ENCODE peak calls at places on chromosomes 4 and X, in ten cellular contexts. Q is GM23248, Y is tibial artery, K is NT2/D1, T is suprapubic skin, O is GM06990, D is spleen, W is fibroblast of lung, J is psoas muscle, F is ovary. G is an unnamed sample.

GRCh38 chrX:17030092-17030491 is 83.6 kb downstream of the REPS2 start:
- DNase-seq in Q (no peak), Y (no peak), K (no peak), T (no peak), O (no peak), D (no peak), W (no peak), J (no peak), F (no peak), G (no peak)

GRCh38 chr4:13522282-13523104 is 21.8 kb downstream of the NKX3-2 start:
- DNase-seq in Q (no peak), Y (no peak), K (no peak), T (no peak), O (no peak), D (peak), W (no peak), J (no peak), F (no peak), G (no peak)

GRCh38 chrX:19543951-19544359 is 28.6 kb upstream of the MAP3K15 start:
- DNase-seq in Q (no peak), Y (no peak), K (no peak), T (no peak), O (no peak), D (no peak), W (no peak), J (no peak), F (no peak), G (no peak)

GRCh38 chr4:53767503-53767902 is 176.2 kb upstream of the LNX1 start:
- DNase-seq in Q (peak), Y (no peak), K (no peak), T (no peak), O (no peak), D (no peak), W (peak), J (no peak), F (no peak), G (no peak)

GRCh38 chr4:48341776-48342558 is 638 bp downstream of the SLAIN2 start:
- DNase-seq in Q (peak), Y (peak), K (no peak), T (peak), O (peak), D (peak), W (peak), J (peak), F (peak), G (peak)

GRCh38 chrX:133987188-133987587 is 1.8 kb upstream of the GPC3 start:
- DNase-seq in Q (no peak), Y (no peak), K (no peak), T (no peak), O (no peak), D (no peak), W (no peak), J (no peak), F (no peak), G (no peak)

GRCh38 chrX:152926279-152926678 is 28.4 kb downstream of the ZNF185 start:
- DNase-seq in Q (peak), Y (no peak), K (peak), T (no peak), O (no peak), D (no peak), W (peak), J (no peak), F (no peak), G (no peak)

GRCh38 chrX:107935664-107936433 is 46.3 kb downstream of the TEX13B start:
- DNase-seq in Q (peak), Y (no peak), K (no peak), T (no peak), O (no peak), D (no peak), W (peak), J (no peak), F (no peak), G (no peak)

GRCh38 chrX:132146456-132146855 is 18.6 kb upstream of the FRMD7 start:
- DNase-seq in Q (no peak), Y (no peak), K (no peak), T (no peak), O (no peak), D (no peak), W (no peak), J (no peak), F (no peak), G (no peak)

GRCh38 chr4:82746705-82747567 is 51.7 kb downstream of the SCD5 start:
- DNase-seq in Q (no peak), Y (no peak), K (no peak), T (no peak), O (no peak), D (peak), W (no peak), J (no peak), F (no peak), G (no peak)

GRCh38 chr4:15381806-15382338 is 46.0 kb upstream of the C1QTNF7 start:
- DNase-seq in Q (no peak), Y (no peak), K (no peak), T (no peak), O (no peak), D (no peak), W (no peak), J (no peak), F (no peak), G (no peak)

DNA sequence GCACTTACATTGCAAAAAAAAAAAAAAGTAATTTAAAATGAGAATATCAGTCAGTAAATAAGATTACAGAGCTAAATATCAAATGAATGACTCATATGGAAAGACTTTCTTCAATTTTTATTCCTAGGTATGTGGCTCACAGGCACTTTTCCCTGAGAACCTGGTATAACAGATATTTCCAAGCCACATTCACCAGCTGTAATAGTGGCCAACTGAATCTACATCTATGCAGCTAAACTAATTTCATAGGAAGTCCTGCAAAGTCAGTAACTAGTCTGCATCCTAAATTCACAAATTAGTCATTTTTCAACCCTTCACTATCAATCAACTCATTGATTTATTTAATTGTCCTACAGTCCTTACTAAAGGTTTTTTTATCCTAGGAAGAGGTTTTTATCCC is 5.6 kb downstream of the PDE5A start:
- DNase-seq in Q (peak), Y (no peak), K (no peak), T (no peak), O (no peak), D (no peak), W (no peak), J (no peak), F (no peak), G (no peak)
- H3K4me3 ChIP-seq in Q (no peak), Y (peak), K (no peak), T (no peak), O (no peak), D (no peak), W (peak), J (no peak), F (no peak), G (peak)

DNA sequence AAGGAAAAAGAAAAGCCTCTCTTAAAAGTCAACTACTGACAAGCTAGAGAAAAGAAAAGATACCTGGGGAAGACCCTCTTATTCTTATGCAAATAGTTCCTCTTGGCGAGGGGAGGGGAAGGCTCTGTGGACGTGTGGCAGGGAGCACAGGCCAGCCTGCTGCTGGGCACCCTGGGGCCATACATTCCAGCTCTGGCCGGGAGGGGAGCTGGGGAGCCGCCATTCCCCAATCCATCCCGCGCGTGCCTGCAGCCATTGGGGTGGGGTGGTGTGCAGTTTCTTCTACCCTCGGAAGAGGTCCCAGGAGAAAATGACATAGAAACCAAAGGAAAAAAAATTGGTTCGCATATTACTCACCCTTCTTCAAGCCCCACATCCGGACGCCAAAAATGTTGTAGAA is 1496.4 kb downstream of the RPA4 start:
- DNase-seq in Q (no peak), Y (no peak), K (peak), T (no peak), O (no peak), D (no peak), W (no peak), J (no peak), F (no peak), G (no peak)
- H3K4me3 ChIP-seq in Q (no peak), Y (no peak), K (no peak), T (no peak), O (no peak), D (no peak), W (no peak), J (no peak), F (no peak), G (no peak)

GRCh38 chr4:138636791-138637190 is 378.8 kb upstream of the NOCT start:
- DNase-seq in Q (no peak), Y (no peak), K (no peak), T (no peak), O (no peak), D (no peak), W (no peak), J (no peak), F (no peak), G (no peak)

GRCh38 chr4:138630666-138631065 is 384.9 kb upstream of the NOCT start:
- DNase-seq in Q (no peak), Y (no peak), K (no peak), T (no peak), O (no peak), D (no peak), W (no peak), J (no peak), F (no peak), G (no peak)

GRCh38 chr4:138634915-138635314 is 380.7 kb upstream of the NOCT start:
- DNase-seq in Q (no peak), Y (no peak), K (no peak), T (no peak), O (no peak), D (no peak), W (no peak), J (no peak), F (no peak), G (no peak)

GRCh38 chr4:138632856-138633255 is 382.7 kb upstream of the NOCT start:
- DNase-seq in Q (peak), Y (no peak), K (no peak), T (no peak), O (no peak), D (no peak), W (no peak), J (no peak), F (no peak), G (no peak)

DNA sequence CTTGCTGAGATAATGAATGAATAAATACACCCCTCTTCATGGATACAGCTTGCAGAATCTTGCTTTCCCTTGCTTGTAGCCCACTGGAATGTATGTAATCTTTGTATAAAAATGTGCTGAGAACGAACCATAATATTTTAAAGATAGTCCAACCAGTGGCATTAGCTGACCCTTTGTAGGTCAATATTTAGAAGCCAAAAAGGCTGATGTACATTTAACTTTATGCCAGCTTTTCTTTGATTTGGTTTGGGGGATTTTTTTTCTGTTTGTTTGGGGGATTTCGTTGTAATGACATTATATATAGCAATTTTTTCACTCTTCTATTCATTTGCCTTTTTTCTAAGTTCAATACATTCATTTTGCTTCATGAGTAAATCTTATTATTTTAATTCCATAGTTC is 382.1 kb upstream of the NOCT start:
- DNase-seq in Q (no peak), Y (no peak), K (no peak), T (no peak), O (no peak), D (no peak), W (no peak), J (no peak), F (no peak), G (no peak)
- H3K4me3 ChIP-seq in Q (no peak), Y (no peak), K (no peak), T (no peak), O (no peak), D (no peak), W (no peak), J (no peak), F (no peak), G (no peak)

GRCh38 chrX:117707948-117708743 is 408.5 kb downstream of the KLHL13 start:
- DNase-seq in Q (no peak), Y (no peak), K (no peak), T (no peak), O (no peak), D (peak), W (no peak), J (no peak), F (no peak), G (no peak)
- H3K4me3 ChIP-seq in Q (no peak), Y (no peak), K (no peak), T (no peak), O (no peak), D (no peak), W (no peak), J (no peak), F (no peak), G (no peak)

GRCh38 chr4:10022346-10023049 is 1.2 kb upstream of the SLC2A9 start:
- DNase-seq in Q (no peak), Y (no peak), K (no peak), T (peak), O (no peak), D (no peak), W (no peak), J (no peak), F (no peak), G (no peak)

GRCh38 chr4:10023050-10023419 is 1.7 kb upstream of the SLC2A9 start:
- DNase-seq in Q (no peak), Y (no peak), K (no peak), T (peak), O (no peak), D (no peak), W (no peak), J (no peak), F (no peak), G (no peak)

GRCh38 chr4:10025230-10025806 is 4.0 kb upstream of the SLC2A9 start:
- DNase-seq in Q (no peak), Y (no peak), K (no peak), T (no peak), O (no peak), D (no peak), W (no peak), J (no peak), F (no peak), G (no peak)

GRCh38 chr4:10024303-10024702 is 3.0 kb upstream of the SLC2A9 start:
- DNase-seq in Q (no peak), Y (no peak), K (no peak), T (peak), O (no peak), D (no peak), W (no peak), J (no peak), F (no peak), G (no peak)

DNA sequence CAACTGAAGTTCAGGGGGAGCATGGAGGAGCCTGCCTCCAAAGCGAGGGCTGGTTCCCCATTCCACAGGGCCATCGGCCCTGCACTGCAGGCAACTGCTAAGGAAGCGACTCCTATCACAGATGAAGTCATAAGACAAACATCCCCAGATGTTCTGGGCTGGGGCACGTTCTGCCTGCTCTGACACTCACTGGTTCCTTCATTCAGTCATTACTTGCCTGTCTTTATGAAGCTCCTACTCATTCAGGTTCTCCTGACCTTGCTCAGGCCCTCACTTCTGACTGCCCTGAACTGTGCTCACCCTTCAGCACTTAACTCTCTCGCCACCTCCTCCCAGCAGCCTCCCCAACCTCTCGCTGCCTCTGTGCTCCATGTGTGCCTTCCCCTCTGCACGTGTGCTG is 2.5 kb upstream of the SLC2A9 start:
- DNase-seq in Q (peak), Y (no peak), K (no peak), T (peak), O (no peak), D (no peak), W (no peak), J (no peak), F (no peak), G (no peak)
- H3K4me3 ChIP-seq in Q (no peak), Y (no peak), K (no peak), T (no peak), O (no peak), D (no peak), W (no peak), J (no peak), F (no peak), G (no peak)

GRCh38 chr4:185958094-185958493 is 110.9 kb upstream of the TLR3 start:
- DNase-seq in Q (no peak), Y (no peak), K (no peak), T (no peak), O (no peak), D (no peak), W (no peak), J (no peak), F (no peak), G (no peak)

GRCh38 chr4:185950891-185951290 is 118.1 kb upstream of the TLR3 start:
- DNase-seq in Q (no peak), Y (no peak), K (no peak), T (no peak), O (no peak), D (no peak), W (no peak), J (no peak), F (no peak), G (no peak)

GRCh38 chr4:185956546-185956945 is 112.4 kb upstream of the TLR3 start:
- DNase-seq in Q (no peak), Y (no peak), K (no peak), T (no peak), O (no peak), D (no peak), W (no peak), J (no peak), F (no peak), G (no peak)

DNA sequence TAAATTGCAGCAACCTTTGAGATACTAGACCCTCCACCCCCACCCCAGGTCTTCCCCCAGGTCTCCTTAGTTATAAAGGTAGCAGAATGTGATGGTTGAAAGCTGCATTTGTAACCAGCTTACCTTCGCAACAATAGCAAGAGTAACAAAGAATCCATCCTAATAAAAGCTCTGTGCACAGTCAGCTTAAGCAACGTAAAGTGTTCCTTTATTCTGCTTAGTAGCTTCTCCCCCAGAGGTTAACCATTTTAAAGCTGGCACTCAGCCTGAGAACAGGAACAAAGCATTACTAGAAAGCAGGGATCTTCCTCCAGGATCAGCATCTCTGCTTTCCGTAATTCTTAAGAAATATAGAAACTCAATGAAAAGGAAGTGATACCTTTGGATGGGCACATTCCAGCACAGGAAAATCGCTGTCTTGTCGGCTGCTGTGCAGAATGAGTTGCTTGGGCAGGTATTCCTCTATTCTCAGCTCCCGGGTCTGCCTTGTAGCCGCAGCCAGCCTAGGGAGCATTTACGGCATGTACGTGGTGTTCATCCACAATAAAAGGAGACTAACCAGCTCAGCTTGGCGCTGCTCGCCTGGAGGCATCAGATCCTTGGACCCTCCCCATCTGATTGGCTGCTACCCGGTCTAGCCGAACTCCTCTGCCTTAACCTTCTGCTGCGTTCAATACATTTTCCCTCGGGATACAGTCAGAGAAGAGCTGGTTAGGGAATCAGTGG is 113.0 kb upstream of the TLR3 start:
- DNase-seq in Q (no peak), Y (no peak), K (no peak), T (no peak), O (no peak), D (no peak), W (no peak), J (no peak), F (no peak), G (no peak)
- H3K4me3 ChIP-seq in Q (no peak), Y (no peak), K (no peak), T (no peak), O (no peak), D (no peak), W (no peak), J (no peak), F (no peak), G (no peak)

DNA sequence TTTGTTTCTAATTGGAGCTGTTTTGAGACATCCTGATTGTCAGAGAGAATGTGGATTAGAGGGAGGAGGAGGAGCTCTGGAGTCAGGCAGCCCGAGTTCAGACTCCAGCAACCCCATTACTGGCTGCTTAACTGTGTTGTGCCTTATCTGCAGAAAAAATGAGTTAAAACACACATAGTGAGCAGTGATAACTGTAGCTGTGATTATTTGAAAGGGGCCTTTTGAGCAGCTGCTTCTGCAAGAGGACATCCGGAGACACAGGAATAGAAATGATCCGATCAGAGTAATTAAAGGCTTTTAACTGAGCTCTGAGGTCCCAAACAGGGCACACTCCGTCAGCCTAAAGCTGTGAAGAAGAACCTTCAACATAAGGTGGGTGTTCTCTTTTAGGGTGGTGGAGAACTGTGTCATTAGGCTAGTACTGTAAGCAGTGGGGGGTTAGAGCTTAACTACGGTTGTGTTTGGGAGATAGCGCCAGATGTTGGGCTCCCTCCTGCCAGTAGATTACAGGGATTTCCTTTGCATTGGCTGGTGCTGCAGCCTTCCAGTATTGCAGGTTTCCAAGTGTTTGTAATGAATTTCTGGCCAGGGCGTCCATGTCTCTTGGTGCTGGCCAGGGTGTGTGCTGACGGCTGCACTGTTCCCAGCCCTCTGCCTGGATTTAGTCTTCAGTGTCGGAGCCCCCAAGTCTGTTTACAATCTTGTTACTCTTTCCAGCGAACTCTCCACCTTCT is 24.3 kb downstream of the ADD1 start:
- DNase-seq in Q (peak), Y (no peak), K (no peak), T (no peak), O (no peak), D (no peak), W (peak), J (no peak), F (peak), G (no peak)
- H3K4me3 ChIP-seq in Q (peak), Y (peak), K (no peak), T (peak), O (no peak), D (peak), W (peak), J (peak), F (peak), G (peak)

DNA sequence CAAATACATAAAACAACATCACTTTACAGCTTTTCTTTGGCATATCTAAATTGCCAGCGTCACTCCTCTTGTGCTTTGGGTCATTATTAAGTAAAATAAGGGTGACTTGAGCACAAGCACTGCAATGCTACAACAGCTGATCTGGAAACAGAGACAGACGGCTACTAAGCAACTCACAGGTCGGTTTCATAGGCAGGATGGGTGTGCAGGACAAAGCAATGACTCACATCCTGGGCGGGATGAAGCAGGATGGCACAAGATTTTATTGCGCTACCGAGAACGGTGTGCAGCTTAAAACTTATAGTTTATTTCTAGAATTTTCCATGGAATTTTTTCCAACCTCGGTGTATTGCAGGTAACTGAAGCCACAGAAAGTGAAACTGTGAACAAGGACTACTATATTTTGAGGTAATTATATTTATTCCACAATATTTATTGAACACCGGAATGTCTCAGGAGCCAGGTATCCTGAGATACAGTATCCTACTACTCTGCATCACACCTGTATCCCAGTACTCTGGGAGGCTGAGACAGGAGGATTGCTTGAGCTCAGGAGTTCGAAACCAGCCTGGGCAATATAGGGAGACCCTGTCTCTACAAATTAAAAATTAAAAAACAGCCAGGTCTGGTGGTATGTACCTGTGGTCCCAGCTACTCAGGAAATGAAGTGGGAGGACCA is 215.5 kb downstream of the APBB2 start:
- DNase-seq in Q (peak), Y (no peak), K (no peak), T (no peak), O (no peak), D (no peak), W (peak), J (no peak), F (no peak), G (no peak)
- H3K4me3 ChIP-seq in Q (no peak), Y (no peak), K (no peak), T (no peak), O (no peak), D (no peak), W (no peak), J (no peak), F (no peak), G (no peak)

G was measured in coronary artery.